ENCODE peak calls at places on chromosomes 4 and X, in four cellular contexts. Z, I, V and A are unnamed samples.

GRCh38 chr4:80831383-80832361 is 198.8 kb upstream of the BMP3 start:
- DNase-seq in Z (peak), I (peak), V (no peak), A (peak)

GRCh38 chrX:133921764-133922389 is 63.5 kb downstream of the GPC3 start:
- DNase-seq in Z (peak), I (no peak), V (peak), A (peak)

GRCh38 chr4:109728385-109728784 is 1.5 kb downstream of the PLA2G12A start:
- DNase-seq in Z (no peak), I (no peak), V (no peak), A (no peak)

GRCh38 chr4:143025111-143025704 is 159.5 kb upstream of the USP38 start:
- DNase-seq in Z (peak), I (peak), V (no peak), A (peak)

GRCh38 chrX:9770319-9770718 is 4.7 kb upstream of the GPR143 start:
- DNase-seq in Z (no peak), I (no peak), V (no peak), A (peak)

GRCh38 chr4:81631958-81632439 is 160.3 kb upstream of the RASGEF1B start:
- DNase-seq in Z (peak), I (peak), V (no peak), A (peak)

GRCh38 chr4:98653006-98653405 is 5.4 kb downstream of the TSPAN5 start:
- DNase-seq in Z (peak), I (no peak), V (no peak), A (peak)

GRCh38 chr4:183399166-183399565 is 45.3 kb upstream of the CDKN2AIP start:
- DNase-seq in Z (no peak), I (no peak), V (no peak), A (no peak)

GRCh38 chrX:104195489-104196084 is 29.3 kb downstream of the FAM199X start:
- DNase-seq in Z (peak), I (no peak), V (no peak), A (peak)

GRCh38 chr4:151955721-151956340 is 195.0 kb upstream of the GATB start:
- DNase-seq in Z (peak), I (no peak), V (no peak), A (no peak)

GRCh38 chr4:72375050-72375736 is 193.8 kb downstream of the ADAMTS3 start:
- DNase-seq in Z (no peak), I (peak), V (no peak), A (peak)

GRCh38 chrX:48468693-48469691 is 1.1 kb downstream of the SLC38A5 start:
- DNase-seq in Z (peak), I (no peak), V (no peak), A (no peak)

GRCh38 chr4:101367201-101367600 is 19.9 kb upstream of the PPP3CA start:
- DNase-seq in Z (peak), I (peak), V (no peak), A (peak)

GRCh38 chrX:21723097-21723496 is 34.8 kb downstream of the SMPX start:
- DNase-seq in Z (peak), I (no peak), V (no peak), A (no peak)

GRCh38 chr4:85681194-85681803 is 206.3 kb downstream of the ARHGAP24 start:
- DNase-seq in Z (peak), I (peak), V (no peak), A (peak)

GRCh38 chr4:38154681-38155588 is 194.7 kb downstream of the PTTG2 start:
- DNase-seq in Z (peak), I (no peak), V (no peak), A (no peak)

GRCh38 chr4:89279385-89279784 is 28.2 kb downstream of the GPRIN3 start:
- DNase-seq in Z (no peak), I (no peak), V (no peak), A (no peak)

GRCh38 chr4:107792691-107793090 is 32.0 kb upstream of the SGMS2 start:
- DNase-seq in Z (no peak), I (no peak), V (no peak), A (no peak)

DNA sequence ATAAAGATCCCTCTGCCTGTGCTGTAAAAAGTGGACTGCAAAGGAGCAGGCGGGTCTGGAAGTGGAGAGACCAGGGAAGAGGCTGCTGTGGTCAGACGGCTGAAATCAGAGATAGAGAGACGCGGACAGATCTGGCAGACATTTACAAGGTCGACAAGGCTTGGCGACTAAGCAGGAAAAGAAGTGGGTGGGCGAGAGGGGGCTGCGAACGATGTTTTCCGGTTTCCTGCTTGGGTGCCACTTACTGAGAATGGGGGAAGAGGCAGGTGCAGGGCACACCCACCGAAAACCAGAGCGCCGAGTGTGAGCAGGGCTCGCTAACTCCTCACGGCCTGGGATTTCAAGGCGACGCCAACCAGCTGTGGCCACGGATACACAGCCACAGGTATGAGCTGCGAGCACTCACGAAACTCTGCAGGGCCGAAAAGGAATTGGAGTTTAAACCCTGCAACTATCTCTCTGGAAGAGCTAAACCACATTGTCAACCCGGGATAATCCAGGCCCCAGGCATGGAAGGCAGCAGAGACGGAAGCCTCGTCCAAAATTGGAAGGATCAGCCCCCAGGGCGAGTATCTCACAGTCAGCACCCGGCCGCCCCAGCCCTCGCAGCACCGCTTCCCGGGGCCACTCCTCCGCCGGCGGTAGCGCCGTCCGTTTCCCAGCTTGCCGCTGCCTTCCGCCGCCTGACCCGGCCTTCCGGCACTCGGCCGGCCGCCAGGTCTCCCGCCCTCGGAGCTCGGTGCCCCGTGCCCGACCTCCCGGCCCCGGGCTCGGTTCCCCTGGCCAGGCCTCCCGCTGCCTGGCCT is 824 bp downstream of the CASP3 start:
- DNase-seq in Z (peak), I (no peak), V (peak), A (peak)
- TF ChIP-seq CTCF in Z (no peak), I (no peak), V (no peak), A (peak)

GRCh38 chr4:125432078-125432477 is 117.3 kb downstream of the FAT4 start:
- DNase-seq in Z (peak), I (no peak), V (no peak), A (peak)
- TF ChIP-seq CTCF in Z (peak), I (no peak), V (no peak), A (peak)

DNA sequence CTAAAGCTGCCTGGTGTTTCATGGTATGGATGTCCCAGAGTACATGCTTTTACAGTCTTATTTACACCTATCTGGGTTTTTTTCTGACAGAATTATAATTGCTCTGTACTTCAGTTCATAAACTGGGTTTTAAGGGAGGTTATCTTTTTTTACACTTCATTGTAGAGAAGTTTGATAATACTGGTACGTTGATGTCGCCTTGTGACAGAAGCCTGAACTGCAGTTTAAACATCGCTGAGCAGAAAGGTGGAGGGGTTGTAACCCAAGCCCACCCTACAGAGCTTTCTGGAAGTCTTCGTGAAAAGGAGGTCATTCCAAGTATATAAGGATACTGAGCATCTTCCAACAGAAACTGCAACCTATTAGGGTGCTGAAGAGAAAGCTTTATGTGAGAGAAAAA is 46.4 kb downstream of the BEX1 start:
- DNase-seq in Z (no peak), I (no peak), V (no peak), A (no peak)
- TF ChIP-seq CTCF in Z (no peak), I (peak), V (no peak), A (no peak)

GRCh38 chr4:54998991-54999390 is 126.4 kb downstream of the KDR start:
- DNase-seq in Z (peak), I (no peak), V (no peak), A (peak)
- TF ChIP-seq CTCF in Z (peak), I (peak), V (no peak), A (peak)